ENCODE peak calls at places on chromosomes 11 and 22, in five cellular contexts. Y is CD4-positive, CD25-positive, alpha-beta regulatory T cell; F is IMR-90; E is mammary epithelial cell; M is pancreas. R is an unnamed sample. For H3K9me3, the result is how much of the 10 kb centered on the place peaks cover.

GRCh38 chr22:36027960-36028645 is 521 bp downstream of the RBFOX2 start:
- DNase-seq in Y (peak), F (no peak), E (peak), M (no peak), R (peak)

GRCh38 chr22:49423125-49423650 is 404.5 kb downstream of the BRD1 start:
- DNase-seq in E (no peak), Y (no peak), M (no peak), F (no peak), R (no peak)

GRCh38 chr11:68840661-68841653 is 759 bp downstream of the CPT1A start:
- DNase-seq in F (peak), M (peak), Y (peak), E (no peak), R (no peak)

GRCh38 chr11:47130541-47130940 is 46.1 kb downstream of the ARFGAP2 start:
- DNase-seq in E (no peak), Y (no peak), M (no peak), F (no peak), R (no peak)

GRCh38 chr22:22410677-22411076 is 97.9 kb downstream of the ZNF280B start:
- DNase-seq in E (no peak), M (no peak), Y (no peak), F (no peak), R (no peak)

GRCh38 chr22:46278656-46279645 is 11.1 kb downstream of the TTC38 start:
- DNase-seq in Y (no peak), F (no peak), M (no peak), E (no peak), R (no peak)

GRCh38 chr11:115503083-115503885 is 931 bp downstream of the CADM1 start:
- DNase-seq in Y (no peak), M (peak), F (peak), E (peak), R (no peak)

GRCh38 chr11:44842219-44842618 is 108.5 kb downstream of the TP53I11 start:
- DNase-seq in M (no peak), Y (no peak), F (peak), E (no peak), R (no peak)

GRCh38 chr22:24060375-24060788 is 49.3 kb downstream of the CABIN1 start:
- DNase-seq in M (no peak), F (peak), E (peak), Y (no peak), R (no peak)

GRCh38 chr22:37533995-37534394 is 14.8 kb upstream of the CARD10 start:
- DNase-seq in E (peak), Y (no peak), F (peak), M (no peak), R (no peak)

GRCh38 chr11:68610452-68611116 is 73.8 kb upstream of the GAL start:
- DNase-seq in Y (no peak), M (no peak), E (no peak), F (peak), R (no peak)

GRCh38 chr22:49281467-49282340 is 546.0 kb downstream of the BRD1 start:
- DNase-seq in Y (no peak), F (no peak), E (no peak), M (peak), R (no peak)

GRCh38 chr11:371051-371450 is 1.8 kb downstream of the B4GALNT4 start:
- DNase-seq in E (no peak), Y (no peak), F (no peak), M (no peak), R (no peak)

GRCh38 chr11:971092-971690 is 45.5 kb downstream of the AP2A2 start:
- DNase-seq in Y (no peak), F (no peak), E (no peak), M (no peak), R (no peak)

GRCh38 chr11:24478718-24479117 is 18.1 kb upstream of the LUZP2 start:
- DNase-seq in Y (no peak), F (peak), E (no peak), M (no peak), R (no peak)

GRCh38 chr11:30295178-30295885 is 27.6 kb upstream of the ARL14EP start:
- DNase-seq in Y (no peak), F (no peak), E (no peak), M (no peak), R (no peak)

GRCh38 chr22:22171357-22172218 is 73.0 kb upstream of the VPREB1 start:
- DNase-seq in F (no peak), Y (no peak), E (peak), M (no peak), R (no peak)

GRCh38 chr11:17864478-17864941 is 129.9 kb downstream of the KCNC1 start:
- DNase-seq in E (peak), F (no peak), M (peak), Y (peak), R (no peak)

DNA sequence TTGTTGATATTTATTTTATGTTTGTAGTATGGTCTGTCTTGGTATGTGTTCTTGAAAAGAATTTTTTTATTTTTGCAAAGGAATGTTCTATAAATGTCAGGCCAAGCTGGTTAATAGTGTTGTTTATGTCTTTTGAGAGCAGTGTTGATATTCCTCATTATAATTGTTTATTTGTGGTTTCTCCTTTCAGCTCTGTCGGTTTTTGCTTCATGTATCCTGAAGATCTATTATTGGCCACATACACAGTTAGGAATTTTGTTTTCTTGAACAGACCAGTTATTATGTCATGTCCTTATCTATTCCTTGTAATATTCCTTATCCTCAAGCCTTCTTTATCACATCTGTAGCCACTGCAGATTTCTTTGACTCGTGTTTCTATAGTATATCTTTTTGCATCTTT is 56.5 kb downstream of the PDHX start:
- DNase-seq in F (peak), Y (no peak), E (no peak), M (no peak), R (no peak)
- H3K9me3 ChIP-seq in F (under half), Y (under half), E (under half), M (under half), R (under half)

GRCh38 chr11:34419158-34419557 is 19.6 kb upstream of the CAT start:
- DNase-seq in E (no peak), F (no peak), M (no peak), Y (no peak), R (no peak)
- H3K9me3 ChIP-seq in E (under half), F (under half), M (under half), Y (under half), R (under half)

GRCh38 chr11:60360621-60361020 is 17.7 kb upstream of the MS4A7 start:
- DNase-seq in Y (no peak), E (no peak), M (no peak), F (no peak), R (no peak)

GRCh38 chr11:60357771-60358170 is 20.6 kb upstream of the MS4A7 start:
- DNase-seq in Y (no peak), E (no peak), F (no peak), M (no peak), R (no peak)
- H3K9me3 ChIP-seq in Y (under half), E (under half), F (under half), M (under half), R (under half)

GRCh38 chr11:108916290-108916689 is 251.4 kb downstream of the DDX10 start:
- DNase-seq in M (no peak), E (no peak), Y (no peak), F (peak), R (no peak)
- H3K9me3 ChIP-seq in M (under half), E (under half), Y (under half), F (under half), R (under half)

GRCh38 chr11:132082566-132082965 is 712.2 kb downstream of the NTM start:
- DNase-seq in F (no peak), E (no peak), Y (no peak), M (no peak), R (no peak)
- H3K9me3 ChIP-seq in F (under half), E (under half), Y (under half), M (under half), R (under half)

GRCh38 chr11:2651826-2652237 is 48.0 kb downstream of the KCNQ1OT1 start:
- DNase-seq in M (no peak), Y (no peak), F (no peak), E (no peak), R (no peak)
- H3K9me3 ChIP-seq in M (under half), Y (under half), F (half or more), E (under half), R (under half)

GRCh38 chr11:100812517-100812916 is 125.4 kb downstream of the ARHGAP42 start:
- DNase-seq in M (no peak), F (no peak), Y (no peak), E (no peak), R (no peak)

GRCh38 chr11:100816823-100817222 is 129.7 kb downstream of the ARHGAP42 start:
- DNase-seq in F (peak), E (no peak), M (no peak), Y (no peak), R (no peak)

GRCh38 chr11:100815787-100816330 is 128.8 kb downstream of the ARHGAP42 start:
- DNase-seq in M (no peak), F (no peak), Y (no peak), E (no peak), R (no peak)

GRCh38 chr11:100821198-100821597 is 134.1 kb downstream of the ARHGAP42 start:
- DNase-seq in E (no peak), M (no peak), Y (no peak), F (no peak), R (no peak)

GRCh38 chr11:100817620-100818019 is 130.5 kb downstream of the ARHGAP42 start:
- DNase-seq in E (no peak), M (no peak), Y (no peak), F (no peak), R (no peak)
- H3K9me3 ChIP-seq in E (under half), M (under half), Y (under half), F (under half), R (under half)

R was measured in T-helper 17 cell.